ENCODE peak calls at places on chromosomes 13 and 19, in six cellular contexts. One of them, this sample, is unnamed.

GRCh38 chr13:20221772-20222171 is 10.3 kb downstream of the GJB6 start:
- DNase-seq in foreskin fibroblast: no peak
- DNase-seq in epithelial cell of proximal tubule: no peak
- DNase-seq in A673: no peak
- DNase-seq in hypothalamus: no peak
- DNase-seq in T-cell: no peak
- DNase-seq in this sample: no peak

GRCh38 chr13:79831556-79831955 is 350.6 kb downstream of the NDFIP2 start:
- DNase-seq in foreskin fibroblast: no peak
- DNase-seq in epithelial cell of proximal tubule: no peak
- DNase-seq in A673: no peak
- DNase-seq in hypothalamus: no peak
- DNase-seq in T-cell: no peak
- DNase-seq in this sample: no peak

GRCh38 chr19:46944918-46945628 is 74.6 kb upstream of the NPAS1 start:
- DNase-seq in foreskin fibroblast: peak
- DNase-seq in epithelial cell of proximal tubule: peak
- DNase-seq in A673: peak
- DNase-seq in hypothalamus: peak
- DNase-seq in T-cell: no peak
- DNase-seq in this sample: peak

GRCh38 chr19:8654591-8655339 is 24.3 kb downstream of the NFILZ start:
- DNase-seq in foreskin fibroblast: peak
- DNase-seq in epithelial cell of proximal tubule: no peak
- DNase-seq in A673: peak
- DNase-seq in hypothalamus: no peak
- DNase-seq in T-cell: peak
- DNase-seq in this sample: peak

GRCh38 chr19:10431943-10432735 is 11.8 kb downstream of the PDE4A start:
- DNase-seq in foreskin fibroblast: peak
- DNase-seq in epithelial cell of proximal tubule: no peak
- DNase-seq in A673: peak
- DNase-seq in hypothalamus: no peak
- DNase-seq in T-cell: peak
- DNase-seq in this sample: peak

GRCh38 chr19:36093146-36093662 is 17.7 kb upstream of the OVOL3 start:
- DNase-seq in foreskin fibroblast: no peak
- DNase-seq in epithelial cell of proximal tubule: no peak
- DNase-seq in A673: no peak
- DNase-seq in hypothalamus: no peak
- DNase-seq in T-cell: no peak
- DNase-seq in this sample: no peak

GRCh38 chr13:111666377-111666776 is 345.9 kb downstream of the TEX29 start:
- DNase-seq in foreskin fibroblast: no peak
- DNase-seq in epithelial cell of proximal tubule: no peak
- DNase-seq in A673: no peak
- DNase-seq in hypothalamus: no peak
- DNase-seq in T-cell: no peak
- DNase-seq in this sample: peak

GRCh38 chr13:79225487-79226232 is 180.4 kb downstream of the RBM26 start:
- DNase-seq in foreskin fibroblast: no peak
- DNase-seq in epithelial cell of proximal tubule: no peak
- DNase-seq in A673: no peak
- DNase-seq in hypothalamus: no peak
- DNase-seq in T-cell: no peak
- DNase-seq in this sample: no peak

GRCh38 chr19:4044927-4045557 is 21.7 kb downstream of the ZBTB7A start:
- DNase-seq in foreskin fibroblast: no peak
- DNase-seq in epithelial cell of proximal tubule: no peak
- DNase-seq in A673: no peak
- DNase-seq in hypothalamus: no peak
- DNase-seq in T-cell: no peak
- DNase-seq in this sample: no peak

GRCh38 chr13:97259787-97260641 is 37.9 kb downstream of the MBNL2 start:
- DNase-seq in foreskin fibroblast: no peak
- DNase-seq in epithelial cell of proximal tubule: no peak
- DNase-seq in A673: no peak
- DNase-seq in hypothalamus: no peak
- DNase-seq in T-cell: no peak
- DNase-seq in this sample: no peak

GRCh38 chr19:45569619-45570421 is 14.8 kb downstream of the OPA3 start:
- DNase-seq in foreskin fibroblast: peak
- DNase-seq in epithelial cell of proximal tubule: no peak
- DNase-seq in A673: peak
- DNase-seq in hypothalamus: no peak
- DNase-seq in T-cell: peak
- DNase-seq in this sample: peak

GRCh38 chr13:80033286-80033685 is 307.6 kb downstream of the SPRY2 start:
- DNase-seq in foreskin fibroblast: no peak
- DNase-seq in epithelial cell of proximal tubule: no peak
- DNase-seq in A673: no peak
- DNase-seq in hypothalamus: no peak
- DNase-seq in T-cell: no peak
- DNase-seq in this sample: no peak

GRCh38 chr19:17402982-17403855 is 2.2 kb downstream of the BST2 start:
- DNase-seq in foreskin fibroblast: no peak
- DNase-seq in epithelial cell of proximal tubule: no peak
- DNase-seq in A673: no peak
- DNase-seq in hypothalamus: no peak
- DNase-seq in T-cell: peak
- DNase-seq in this sample: no peak

GRCh38 chr19:17803264-17803896 is 8.4 kb downstream of the B3GNT3 start:
- DNase-seq in foreskin fibroblast: no peak
- DNase-seq in epithelial cell of proximal tubule: no peak
- DNase-seq in A673: no peak
- DNase-seq in hypothalamus: no peak
- DNase-seq in T-cell: peak
- DNase-seq in this sample: no peak

GRCh38 chr13:53562419-53562818 is 533.8 kb downstream of the OLFM4 start:
- DNase-seq in foreskin fibroblast: no peak
- DNase-seq in epithelial cell of proximal tubule: no peak
- DNase-seq in A673: no peak
- DNase-seq in hypothalamus: no peak
- DNase-seq in T-cell: no peak
- DNase-seq in this sample: no peak

GRCh38 chr19:7874857-7875393 is 735 bp upstream of the PRR36 start:
- DNase-seq in foreskin fibroblast: no peak
- DNase-seq in epithelial cell of proximal tubule: no peak
- DNase-seq in A673: no peak
- DNase-seq in hypothalamus: no peak
- DNase-seq in T-cell: no peak
- DNase-seq in this sample: no peak